ENCODE peak calls at places on chromosomes 11 and 22, in six cellular contexts. Z is astrocyte of the spinal cord, O is astrocyte, L is fibroblast of the aortic adventitia, P is HL-60, M is GM23338. Q is an unnamed sample.

GRCh38 chr22:24225951-24226350 is 18.9 kb downstream of the GGT5 start:
- DNase-seq in L (no peak), Z (no peak), O (no peak), P (no peak), M (no peak), Q (no peak)

GRCh38 chr11:59754859-59755700 is at the start of gene STX3:
- DNase-seq in M (peak), L (peak), P (peak), O (peak), Z (peak), Q (peak)

GRCh38 chr11:48081151-48082010 is 101.0 kb downstream of the PTPRJ start:
- DNase-seq in L (peak), Z (peak), M (no peak), P (peak), O (peak), Q (peak)

GRCh38 chr22:20299736-20300136 is 20.1 kb downstream of the DGCR6L start:
- DNase-seq in M (peak), P (no peak), L (no peak), O (no peak), Z (peak), Q (no peak)

GRCh38 chr11:120581317-120581716 is 69.8 kb downstream of the GRIK4 start:
- DNase-seq in P (no peak), Z (no peak), L (no peak), M (no peak), O (no peak), Q (no peak)

GRCh38 chr11:130544266-130544665 is 95.8 kb downstream of the ADAMTS15 start:
- DNase-seq in P (no peak), Z (no peak), L (no peak), O (no peak), M (no peak), Q (no peak)

GRCh38 chr11:86160546-86161149 is 83.9 kb upstream of the EED start:
- DNase-seq in M (no peak), Z (no peak), P (no peak), O (peak), L (peak), Q (peak)

GRCh38 chr11:92866679-92867282 is 102.7 kb upstream of the MTNR1B start:
- DNase-seq in M (peak), P (no peak), Z (no peak), L (no peak), O (no peak), Q (no peak)

GRCh38 chr11:117583063-117583801 is 213.8 kb downstream of the DSCAML1 start:
- DNase-seq in M (peak), P (no peak), O (peak), Z (no peak), L (no peak), Q (no peak)

GRCh38 chr11:114880458-114880857 is 202.1 kb downstream of the NXPE2 start:
- DNase-seq in M (no peak), P (no peak), O (no peak), L (no peak), Z (no peak), Q (no peak)

GRCh38 chr11:105609341-105609781 is 512 bp upstream of the GRIA4 start:
- DNase-seq in O (no peak), Z (peak), M (peak), P (no peak), L (no peak), Q (no peak)

GRCh38 chr22:19525116-19525660 is 978 bp upstream of the CLDN5 start:
- DNase-seq in P (no peak), O (no peak), Z (no peak), L (no peak), M (no peak), Q (no peak)

GRCh38 chr22:46276563-46276962 is 8.8 kb downstream of the TTC38 start:
- DNase-seq in P (no peak), M (no peak), L (no peak), O (no peak), Z (no peak), Q (no peak)

GRCh38 chr22:44237290-44237689 is 56.6 kb downstream of the PARVG start:
- DNase-seq in O (no peak), L (no peak), M (no peak), Z (no peak), P (no peak), Q (no peak)

GRCh38 chr11:7600205-7600775 is 73.0 kb downstream of the CYB5R2 start:
- DNase-seq in O (no peak), P (peak), Z (no peak), M (no peak), L (peak), Q (peak)

GRCh38 chr11:35615911-35616900 is 2.1 kb upstream of the FJX1 start:
- DNase-seq in M (peak), Z (peak), O (peak), L (peak), P (no peak), Q (peak)

GRCh38 chr22:31085493-31085824 is 4.3 kb downstream of the SMTN start:
- DNase-seq in O (no peak), L (no peak), Z (no peak), P (no peak), M (peak), Q (no peak)

GRCh38 chr11:72436667-72437066 is 2.3 kb upstream of the CLPB start:
- DNase-seq in O (no peak), M (no peak), P (no peak), L (no peak), Z (no peak), Q (no peak)

GRCh38 chr11:12544986-12545775 is 129.0 kb upstream of the TEAD1 start:
- DNase-seq in M (no peak), L (peak), Z (peak), O (peak), P (no peak), Q (no peak)

GRCh38 chr11:5288108-5288911 is 13.4 kb downstream of the OR51B4 start:
- DNase-seq in L (peak), Z (no peak), O (no peak), P (no peak), M (no peak), Q (no peak)

GRCh38 chr22:39995346-39996252 is 845 bp downstream of the FAM83F start:
- DNase-seq in M (no peak), O (no peak), P (no peak), L (no peak), Z (no peak), Q (no peak)

GRCh38 chr11:76685237-76685636 is 14.7 kb upstream of the LRRC32 start:
- DNase-seq in Z (no peak), L (no peak), M (no peak), O (no peak), P (no peak), Q (no peak)

GRCh38 chr11:77771135-77771534 is 49.4 kb downstream of the RSF1 start:
- DNase-seq in L (peak), Z (no peak), M (no peak), P (no peak), O (peak), Q (no peak)

GRCh38 chr11:102230911-102231310 is 86.4 kb upstream of the BIRC3 start:
- DNase-seq in L (no peak), M (no peak), Z (no peak), P (no peak), O (no peak), Q (no peak)

GRCh38 chr22:31897842-31898241 is 46.5 kb upstream of the YWHAH start:
- DNase-seq in M (peak), P (no peak), Z (no peak), L (peak), O (no peak), Q (peak)

GRCh38 chr11:126485021-126485781 is 129.7 kb downstream of the ST3GAL4 start:
- DNase-seq in Z (peak), P (no peak), L (peak), M (no peak), O (peak), Q (peak)

GRCh38 chr22:23402275-23403151 is 177.6 kb downstream of the IGLL1 start:
- DNase-seq in L (no peak), M (peak), O (peak), Z (peak), P (peak), Q (peak)

GRCh38 chr11:107819361-107820014 is 39.1 kb downstream of the SLC35F2 start:
- DNase-seq in L (peak), Z (peak), O (peak), M (no peak), P (no peak), Q (no peak)

GRCh38 chr11:71307811-71308645 is 55.7 kb upstream of the SHANK2 start:
- DNase-seq in O (no peak), M (no peak), P (no peak), L (no peak), Z (no peak), Q (no peak)

GRCh38 chr11:111526501-111526900 is 11.9 kb downstream of the HOATZ start:
- DNase-seq in L (peak), Z (peak), M (no peak), O (peak), P (no peak), Q (peak)

GRCh38 chr11:113475160-113475761 is at the start of gene DRD2:
- DNase-seq in L (no peak), Z (no peak), P (no peak), M (peak), O (no peak), Q (no peak)

GRCh38 chr11:129888451-129888850 is 6.9 kb downstream of the NFRKB start:
- DNase-seq in Z (no peak), P (no peak), M (no peak), O (no peak), L (no peak), Q (no peak)

GRCh38 chr22:30347255-30347892 is 9.3 kb downstream of the SF3A1 start:
- DNase-seq in Z (no peak), O (no peak), M (no peak), P (no peak), L (no peak), Q (no peak)

GRCh38 chr11:129618046-129618569 is 197.5 kb upstream of the TMEM45B start:
- DNase-seq in L (no peak), O (no peak), M (peak), P (no peak), Z (no peak), Q (no peak)

GRCh38 chr11:104352036-104352435 is 188.1 kb upstream of the PDGFD start:
- DNase-seq in O (no peak), P (no peak), M (no peak), L (no peak), Z (no peak), Q (no peak)

GRCh38 chr11:19829109-19829790 is 116.6 kb downstream of the NAV2 start:
- DNase-seq in L (no peak), M (no peak), P (no peak), O (no peak), Z (no peak), Q (no peak)

GRCh38 chr11:120529214-120529613 is 17.7 kb downstream of the GRIK4 start:
- DNase-seq in L (no peak), M (no peak), P (no peak), O (no peak), Z (no peak), Q (no peak)

GRCh38 chr22:43826142-43827093 is 14.3 kb upstream of the EFCAB6 start:
- DNase-seq in Z (peak), O (peak), P (no peak), L (peak), M (no peak), Q (peak)

GRCh38 chr22:41215926-41216325 is 10.8 kb downstream of the L3MBTL2 start:
- DNase-seq in O (no peak), M (no peak), P (no peak), L (no peak), Z (no peak), Q (no peak)

GRCh38 chr22:41222846-41223507 is 17.8 kb downstream of the CHADL start:
- DNase-seq in L (no peak), P (no peak), M (no peak), Z (no peak), O (no peak), Q (no peak)

GRCh38 chr22:41215409-41215808 is 10.3 kb downstream of the L3MBTL2 start:
- DNase-seq in L (no peak), P (no peak), Z (no peak), O (no peak), M (no peak), Q (no peak)

GRCh38 chr22:41216984-41217383 is 11.9 kb downstream of the L3MBTL2 start:
- DNase-seq in O (no peak), M (no peak), P (no peak), L (no peak), Z (no peak), Q (no peak)

DNA sequence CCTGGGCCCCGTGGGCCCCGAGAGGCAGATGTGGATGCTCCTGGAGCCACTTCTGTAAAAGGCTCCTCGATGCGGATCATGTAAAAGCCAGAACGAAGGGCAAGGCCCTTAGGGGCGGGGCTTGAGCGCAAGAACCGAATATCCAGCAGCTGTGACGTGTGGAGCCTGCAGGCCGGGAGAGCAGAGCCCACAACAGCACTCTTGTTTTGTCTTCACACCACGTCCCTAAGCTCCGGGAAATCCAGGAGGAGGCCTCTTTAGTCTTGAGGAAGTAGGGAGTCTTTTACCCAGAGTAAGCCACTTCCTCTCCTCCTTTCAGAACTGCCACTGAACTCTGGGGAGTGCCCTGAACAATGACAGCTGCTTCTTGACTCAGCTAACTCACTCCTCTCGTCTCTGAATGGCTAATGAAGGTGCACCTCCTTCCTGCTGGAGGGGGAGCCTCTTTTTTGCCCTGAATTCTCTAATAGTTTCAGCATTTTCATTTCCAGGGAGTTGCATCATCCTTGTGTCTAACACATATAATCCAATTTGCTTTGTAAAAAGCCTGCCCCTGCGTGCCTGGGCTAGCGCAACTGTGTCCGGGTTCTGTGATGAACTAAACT is 12.5 kb downstream of the L3MBTL2 start:
- DNase-seq in M (peak), L (peak), O (peak), Z (peak), P (peak), Q (peak)
- H3K4me3 ChIP-seq in M (no peak), L (peak), O (no peak), Z (no peak), P (peak), Q (no peak)

DNA sequence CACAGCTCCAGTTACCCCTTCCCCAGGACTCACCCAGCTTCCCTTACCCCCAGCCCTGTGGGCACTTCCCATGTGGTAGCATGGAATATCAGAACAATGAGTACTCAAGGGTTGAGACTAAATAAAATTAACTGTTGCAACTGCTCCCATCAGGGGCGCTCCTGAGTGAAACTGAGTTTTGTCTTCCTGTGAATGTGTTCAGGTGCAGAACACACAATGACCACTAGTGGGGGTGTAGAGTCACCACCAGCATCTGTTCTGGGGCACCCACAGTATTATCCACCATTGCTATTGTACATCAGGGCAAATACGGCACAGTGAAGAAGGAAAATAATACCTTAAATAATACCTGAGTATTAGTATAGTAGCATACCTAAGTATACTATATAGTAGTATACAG is 689.7 kb downstream of the TBC1D22A start:
- DNase-seq in P (peak), L (no peak), M (peak), O (no peak), Z (no peak), Q (no peak)
- TF ChIP-seq CTCF in P (peak), L (no peak), M (no peak), O (no peak), Z (peak), Q (peak)

GRCh38 chr11:14229472-14229871 is 129.5 kb downstream of the RRAS2 start:
- DNase-seq in M (peak), Z (no peak), L (no peak), O (no peak), P (no peak), Q (no peak)
- H3K4me3 ChIP-seq in M (peak), Z (no peak), L (no peak), O (no peak), P (no peak), Q (no peak)

GRCh38 chr11:56852131-56852530 is 103.6 kb upstream of the OR9G4 start:
- DNase-seq in P (no peak), Z (no peak), L (no peak), O (no peak), M (no peak), Q (no peak)

GRCh38 chr11:56849250-56849649 is 100.8 kb upstream of the OR9G4 start:
- DNase-seq in O (no peak), Z (no peak), M (no peak), L (no peak), P (no peak), Q (no peak)

GRCh38 chr11:56849852-56850251 is 101.4 kb upstream of the OR9G4 start:
- DNase-seq in O (no peak), P (no peak), M (no peak), L (peak), Z (no peak), Q (no peak)

GRCh38 chr11:56855217-56855616 is 106.7 kb upstream of the OR9G4 start:
- DNase-seq in M (no peak), Z (no peak), P (no peak), O (no peak), L (no peak), Q (no peak)
- TF ChIP-seq CTCF in M (no peak), Z (no peak), P (no peak), O (no peak), L (no peak), Q (no peak)

GRCh38 chr11:16604784-16605439 is 133.5 kb upstream of the C11orf58 start:
- DNase-seq in M (peak), O (peak), Z (peak), L (no peak), P (no peak), Q (peak)
- H3K4me3 ChIP-seq in M (peak), O (peak), Z (peak), L (peak), P (peak), Q (peak)

GRCh38 chr11:3865388-3866193 is 10.1 kb downstream of the STIM1 start:
- DNase-seq in P (no peak), Z (peak), M (peak), L (peak), O (peak), Q (peak)

GRCh38 chr11:3861698-3862097 is 6.2 kb downstream of the STIM1 start:
- DNase-seq in O (no peak), M (peak), P (no peak), Z (peak), L (no peak), Q (no peak)

GRCh38 chr11:3866836-3867208 is 11.4 kb downstream of the STIM1 start:
- DNase-seq in M (no peak), P (no peak), Z (no peak), O (no peak), L (no peak), Q (no peak)

GRCh38 chr11:3867209-3868071 is 12.0 kb downstream of the STIM1 start:
- DNase-seq in P (no peak), M (no peak), O (no peak), L (peak), Z (no peak), Q (peak)

GRCh38 chr11:3866206-3866605 is 10.7 kb downstream of the STIM1 start:
- DNase-seq in M (peak), O (no peak), P (peak), Z (no peak), L (no peak), Q (peak)
- TF ChIP-seq CTCF in M (no peak), O (no peak), P (no peak), Z (no peak), L (no peak), Q (no peak)